ENCODE peak calls at places on chromosomes 1 and 21, in eight cellular contexts. One of them, this sample, is unnamed.

GRCh38 chr1:7149080-7149838 is 364.0 kb downstream of the CAMTA1 start:
- DNase-seq in CD8-positive, alpha-beta T cell: no peak
- DNase-seq in K562: no peak
- DNase-seq in uterus: no peak
- DNase-seq in A549: no peak
- DNase-seq in ascending aorta: no peak
- DNase-seq in A673: no peak
- DNase-seq in kidney: peak; percentile 92
- DNase-seq in this sample: no peak

GRCh38 chr1:220410681-220411080 is 117.3 kb upstream of the MARK1 start:
- DNase-seq in kidney: no peak
- DNase-seq in CD8-positive, alpha-beta T cell: no peak
- DNase-seq in A673: peak; percentile 80
- DNase-seq in K562: no peak
- DNase-seq in ascending aorta: no peak
- DNase-seq in A549: no peak
- DNase-seq in uterus: no peak
- DNase-seq in this sample: no peak

GRCh38 chr1:34842952-34843371 is 16.6 kb downstream of the SMIM12 start:
- DNase-seq in A673: no peak
- DNase-seq in A549: no peak
- DNase-seq in CD8-positive, alpha-beta T cell: no peak
- DNase-seq in K562: no peak
- DNase-seq in ascending aorta: no peak
- DNase-seq in kidney: no peak
- DNase-seq in uterus: no peak
- DNase-seq in this sample: no peak

GRCh38 chr1:36560177-36560576 is 77.5 kb upstream of the CSF3R start:
- DNase-seq in ascending aorta: no peak
- DNase-seq in uterus: no peak
- DNase-seq in kidney: no peak
- DNase-seq in K562: no peak
- DNase-seq in CD8-positive, alpha-beta T cell: no peak
- DNase-seq in A673: no peak
- DNase-seq in A549: no peak
- DNase-seq in this sample: no peak

GRCh38 chr1:184974837-184975115 is 468 bp upstream of the NIBAN1 start:
- DNase-seq in ascending aorta: no peak
- DNase-seq in A673: no peak
- DNase-seq in K562: no peak
- DNase-seq in uterus: no peak
- DNase-seq in A549: no peak
- DNase-seq in kidney: no peak
- DNase-seq in CD8-positive, alpha-beta T cell: no peak
- DNase-seq in this sample: no peak

GRCh38 chr1:38915352-38915948 is 26.2 kb downstream of the RHBDL2 start:
- DNase-seq in A549: no peak
- DNase-seq in kidney: no peak
- DNase-seq in CD8-positive, alpha-beta T cell: no peak
- DNase-seq in ascending aorta: no peak
- DNase-seq in K562: peak; percentile 68
- DNase-seq in uterus: no peak
- DNase-seq in A673: no peak
- DNase-seq in this sample: no peak

GRCh38 chr1:113670650-113671049 is 88.6 kb downstream of the PHTF1 start:
- DNase-seq in A673: no peak
- DNase-seq in A549: no peak
- DNase-seq in uterus: no peak
- DNase-seq in kidney: no peak
- DNase-seq in K562: no peak
- DNase-seq in CD8-positive, alpha-beta T cell: no peak
- DNase-seq in ascending aorta: no peak
- DNase-seq in this sample: no peak

GRCh38 chr1:36436820-36437219 is 13.4 kb downstream of the OSCP1 start:
- DNase-seq in uterus: no peak
- DNase-seq in CD8-positive, alpha-beta T cell: no peak
- DNase-seq in kidney: no peak
- DNase-seq in A549: no peak
- DNase-seq in ascending aorta: no peak
- DNase-seq in A673: no peak
- DNase-seq in K562: no peak
- DNase-seq in this sample: no peak

GRCh38 chr1:19656780-19657475 is 7.7 kb upstream of the HTR6 start:
- DNase-seq in A549: no peak
- DNase-seq in CD8-positive, alpha-beta T cell: no peak
- DNase-seq in K562: no peak
- DNase-seq in uterus: no peak
- DNase-seq in kidney: no peak
- DNase-seq in A673: no peak
- DNase-seq in ascending aorta: no peak
- DNase-seq in this sample: no peak

GRCh38 chr1:53082826-53083225 is 20.8 kb downstream of the PODN start:
- DNase-seq in CD8-positive, alpha-beta T cell: no peak
- DNase-seq in A549: no peak
- DNase-seq in K562: no peak
- DNase-seq in kidney: peak; percentile 29
- DNase-seq in A673: no peak
- DNase-seq in uterus: no peak
- DNase-seq in ascending aorta: no peak
- DNase-seq in this sample: no peak

GRCh38 chr1:206921772-206922265 is at the start of gene FCMR:
- DNase-seq in uterus: no peak
- DNase-seq in K562: no peak
- DNase-seq in A549: no peak
- DNase-seq in A673: no peak
- DNase-seq in kidney: peak; percentile 7
- DNase-seq in CD8-positive, alpha-beta T cell: peak; percentile 54
- DNase-seq in ascending aorta: no peak
- DNase-seq in this sample: no peak

GRCh38 chr1:232628335-232629214 is 1.4 kb downstream of the SIPA1L2 start:
- DNase-seq in A549: peak; percentile 45
- DNase-seq in ascending aorta: no peak
- DNase-seq in CD8-positive, alpha-beta T cell: no peak
- DNase-seq in A673: peak; percentile 71
- DNase-seq in K562: no peak
- DNase-seq in uterus: no peak
- DNase-seq in kidney: no peak
- DNase-seq in this sample: no peak

GRCh38 chr1:205285391-205286101 is 36.0 kb downstream of the NUAK2 start:
- DNase-seq in ascending aorta: no peak
- DNase-seq in uterus: peak; percentile 50
- DNase-seq in A673: no peak
- DNase-seq in CD8-positive, alpha-beta T cell: peak; percentile 63
- DNase-seq in K562: no peak
- DNase-seq in kidney: no peak
- DNase-seq in A549: no peak
- DNase-seq in this sample: no peak

GRCh38 chr21:42561742-42562141 is 48.1 kb downstream of the SLC37A1 start:
- DNase-seq in A673: no peak
- DNase-seq in CD8-positive, alpha-beta T cell: no peak
- DNase-seq in kidney: peak; percentile 91
- DNase-seq in ascending aorta: no peak
- DNase-seq in A549: no peak
- DNase-seq in K562: peak; percentile 71
- DNase-seq in uterus: no peak
- DNase-seq in this sample: peak; percentile 79
- TF ChIP-seq CTCF in A673: no peak
- TF ChIP-seq CTCF in CD8-positive, alpha-beta T cell: no peak
- TF ChIP-seq CTCF in kidney: no peak
- TF ChIP-seq CTCF in ascending aorta: no peak
- TF ChIP-seq CTCF in A549: no peak
- TF ChIP-seq CTCF in K562: no peak
- TF ChIP-seq CTCF in uterus: no peak
- TF ChIP-seq CTCF in this sample: no peak

GRCh38 chr1:9805006-9805526 is 18.7 kb downstream of the CLSTN1 start:
- DNase-seq in A549: no peak
- DNase-seq in kidney: no peak
- DNase-seq in ascending aorta: no peak
- DNase-seq in K562: no peak
- DNase-seq in CD8-positive, alpha-beta T cell: no peak
- DNase-seq in uterus: no peak
- DNase-seq in A673: no peak
- DNase-seq in this sample: no peak
- H3K4me1 ChIP-seq in A549: peaks cover 5% of the 10 kb centered on the region
- H3K4me1 ChIP-seq in kidney: peaks cover 12% of the 10 kb centered on the region
- H3K4me1 ChIP-seq in ascending aorta: no peaks in the 10 kb centered on the region
- H3K4me1 ChIP-seq in K562: peaks cover 15% of the 10 kb centered on the region
- H3K4me1 ChIP-seq in CD8-positive, alpha-beta T cell: peaks cover 14% of the 10 kb centered on the region
- H3K4me1 ChIP-seq in uterus: peaks cover 5% of the 10 kb centered on the region
- H3K4me1 ChIP-seq in A673: peaks cover 17% of the 10 kb centered on the region
- H3K4me1 ChIP-seq in this sample: peaks cover 23% of the 10 kb centered on the region

GRCh38 chr1:69312055-69312732 is 255.5 kb upstream of the LRRC7 start:
- DNase-seq in ascending aorta: no peak
- DNase-seq in CD8-positive, alpha-beta T cell: no peak
- DNase-seq in kidney: no peak
- DNase-seq in A549: no peak
- DNase-seq in uterus: no peak
- DNase-seq in A673: no peak
- DNase-seq in K562: no peak
- DNase-seq in this sample: no peak
- TF ChIP-seq CTCF in ascending aorta: no peak
- TF ChIP-seq CTCF in CD8-positive, alpha-beta T cell: no peak
- TF ChIP-seq CTCF in kidney: no peak
- TF ChIP-seq CTCF in A549: no peak
- TF ChIP-seq CTCF in uterus: no peak
- TF ChIP-seq CTCF in A673: no peak
- TF ChIP-seq CTCF in K562: no peak
- TF ChIP-seq CTCF in this sample: no peak

GRCh38 chr1:116331523-116331922 is 41.5 kb upstream of the ATP1A1 start:
- DNase-seq in kidney: no peak
- DNase-seq in K562: no peak
- DNase-seq in A673: no peak
- DNase-seq in uterus: no peak
- DNase-seq in CD8-positive, alpha-beta T cell: no peak
- DNase-seq in A549: no peak
- DNase-seq in ascending aorta: no peak
- DNase-seq in this sample: no peak

GRCh38 chr1:116334015-116334547 is 39.0 kb upstream of the ATP1A1 start:
- DNase-seq in kidney: peak; percentile 76
- DNase-seq in CD8-positive, alpha-beta T cell: no peak
- DNase-seq in ascending aorta: no peak
- DNase-seq in A549: no peak
- DNase-seq in K562: no peak
- DNase-seq in A673: peak; percentile 79
- DNase-seq in uterus: no peak
- DNase-seq in this sample: no peak

GRCh38 chr1:116334868-116335649 is 38.0 kb upstream of the ATP1A1 start:
- DNase-seq in K562: no peak
- DNase-seq in uterus: no peak
- DNase-seq in A673: no peak
- DNase-seq in A549: no peak
- DNase-seq in CD8-positive, alpha-beta T cell: no peak
- DNase-seq in kidney: no peak
- DNase-seq in ascending aorta: no peak
- DNase-seq in this sample: no peak

GRCh38 chr1:116332461-116332860 is 40.6 kb upstream of the ATP1A1 start:
- DNase-seq in uterus: no peak
- DNase-seq in A673: no peak
- DNase-seq in K562: no peak
- DNase-seq in A549: no peak
- DNase-seq in CD8-positive, alpha-beta T cell: no peak
- DNase-seq in kidney: no peak
- DNase-seq in ascending aorta: no peak
- DNase-seq in this sample: no peak

GRCh38 chr1:116333171-116334014 is 39.7 kb upstream of the ATP1A1 start:
- DNase-seq in ascending aorta: no peak
- DNase-seq in A673: no peak
- DNase-seq in K562: no peak
- DNase-seq in A549: no peak
- DNase-seq in CD8-positive, alpha-beta T cell: no peak
- DNase-seq in uterus: no peak
- DNase-seq in kidney: no peak
- DNase-seq in this sample: no peak
- H3K4me1 ChIP-seq in ascending aorta: no peaks in the 10 kb centered on the region
- H3K4me1 ChIP-seq in A673: peaks cover 22% of the 10 kb centered on the region
- H3K4me1 ChIP-seq in K562: no peaks in the 10 kb centered on the region
- H3K4me1 ChIP-seq in A549: peaks cover 6% of the 10 kb centered on the region
- H3K4me1 ChIP-seq in CD8-positive, alpha-beta T cell: peaks cover 25% of the 10 kb centered on the region
- H3K4me1 ChIP-seq in uterus: no peaks in the 10 kb centered on the region
- H3K4me1 ChIP-seq in kidney: peaks cover 46% of the 10 kb centered on the region
- H3K4me1 ChIP-seq in this sample: peaks cover 45% of the 10 kb centered on the region

DNA sequence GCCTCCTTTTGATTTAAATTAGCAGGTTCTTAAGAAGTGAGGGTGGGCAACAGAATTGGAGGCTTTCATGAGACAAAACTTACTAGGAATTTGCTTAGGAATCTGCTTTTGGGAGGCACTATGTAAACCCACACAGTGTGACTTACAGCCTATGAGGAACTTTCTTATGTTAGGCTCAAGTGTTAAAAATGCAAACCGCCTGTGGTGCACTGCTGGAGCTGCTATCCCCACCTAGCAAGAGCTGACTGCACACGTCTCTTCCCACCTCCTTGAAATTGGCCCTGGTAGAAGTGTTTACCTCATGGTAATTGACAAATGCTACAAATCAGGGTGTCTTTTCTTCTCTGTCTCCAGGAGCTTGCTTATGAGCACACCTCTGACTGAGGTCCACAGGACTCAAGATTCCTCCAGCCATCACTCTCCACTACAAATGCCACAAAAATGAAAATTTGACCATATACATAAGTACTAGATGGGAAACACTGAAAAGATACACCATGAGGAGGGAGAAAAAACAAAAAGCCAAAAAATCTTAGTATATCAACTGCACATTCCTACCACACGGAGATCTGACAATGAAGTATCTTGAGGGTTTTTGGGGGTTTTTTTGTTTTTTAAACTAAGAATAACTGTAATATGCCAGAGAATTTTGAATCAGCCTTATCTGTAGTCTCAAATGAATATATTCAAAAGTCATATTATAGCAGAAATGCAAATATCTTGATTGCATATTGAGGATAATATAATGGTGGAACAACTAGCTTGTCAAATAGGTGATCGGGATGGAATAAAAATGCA is 18.2 kb upstream of the NPL start:
- DNase-seq in A549: no peak
- DNase-seq in uterus: no peak
- DNase-seq in ascending aorta: no peak
- DNase-seq in A673: no peak
- DNase-seq in CD8-positive, alpha-beta T cell: no peak
- DNase-seq in kidney: no peak
- DNase-seq in K562: no peak
- DNase-seq in this sample: no peak
- TF ChIP-seq CTCF in A549: no peak
- TF ChIP-seq CTCF in uterus: no peak
- TF ChIP-seq CTCF in ascending aorta: no peak
- TF ChIP-seq CTCF in A673: no peak
- TF ChIP-seq CTCF in CD8-positive, alpha-beta T cell: no peak
- TF ChIP-seq CTCF in kidney: no peak
- TF ChIP-seq CTCF in K562: no peak
- TF ChIP-seq CTCF in this sample: no peak

DNA sequence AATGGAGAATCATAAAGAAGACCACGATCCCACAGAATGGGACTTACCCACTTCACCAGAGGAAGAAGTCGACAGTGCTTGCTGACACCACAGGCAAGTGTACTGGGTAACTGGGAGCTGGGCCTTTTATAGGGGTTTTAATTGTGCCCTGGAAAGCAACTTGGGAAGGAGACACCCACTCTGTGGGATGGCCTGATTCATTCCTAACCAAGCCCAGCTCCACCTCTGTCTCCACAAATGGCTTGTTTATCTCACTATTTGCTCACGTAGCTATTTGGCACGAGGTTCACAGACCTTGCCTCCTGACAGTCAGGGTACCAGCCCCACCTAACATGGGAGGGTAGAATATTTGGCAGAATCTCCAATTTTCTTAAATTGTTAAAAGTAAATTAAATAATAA is at the start of gene TCHH:
- DNase-seq in kidney: no peak
- DNase-seq in A549: no peak
- DNase-seq in uterus: no peak
- DNase-seq in K562: no peak
- DNase-seq in CD8-positive, alpha-beta T cell: no peak
- DNase-seq in ascending aorta: no peak
- DNase-seq in A673: no peak
- DNase-seq in this sample: no peak
- H3K4me1 ChIP-seq in kidney: no peaks in the 10 kb centered on the region
- H3K4me1 ChIP-seq in A549: peaks cover 7% of the 10 kb centered on the region
- H3K4me1 ChIP-seq in uterus: peaks cover 16% of the 10 kb centered on the region
- H3K4me1 ChIP-seq in K562: peaks cover 14% of the 10 kb centered on the region
- H3K4me1 ChIP-seq in CD8-positive, alpha-beta T cell: peaks cover 21% of the 10 kb centered on the region
- H3K4me1 ChIP-seq in ascending aorta: peaks cover 10% of the 10 kb centered on the region
- H3K4me1 ChIP-seq in A673: peaks cover 20% of the 10 kb centered on the region
- H3K4me1 ChIP-seq in this sample: peaks cover 24% of the 10 kb centered on the region